ENCODE peak calls at places on chromosomes 12 and 14, in five cellular contexts. N, S, H, R and F are unnamed samples.

GRCh38 chr12:92740421-92740820 is 37.6 kb downstream of the PLEKHG7 start:
- DNase-seq in S (no peak), H (no peak), R (no peak), N (no peak), F (no peak)

GRCh38 chr14:105151838-105152793 is 16.5 kb downstream of the JAG2 start:
- DNase-seq in R (no peak), N (no peak), H (no peak), S (no peak), F (no peak)

GRCh38 chr12:121964813-121965643 is 46.6 kb downstream of the CFAP251 start:
- DNase-seq in N (peak), H (no peak), R (no peak), S (no peak), F (no peak)

GRCh38 chr12:125092872-125093680 is 27.8 kb downstream of the AACS start:
- DNase-seq in R (peak), S (no peak), H (peak), N (peak), F (no peak)

GRCh38 chr14:100692859-100693558 is 33.7 kb upstream of the DLK1 start:
- DNase-seq in H (no peak), S (no peak), R (peak), N (peak), F (peak)

GRCh38 chr14:23514009-23514962 is 37.3 kb downstream of the ZFHX2 start:
- DNase-seq in H (no peak), S (no peak), N (no peak), R (no peak), F (no peak)

GRCh38 chr12:48489012-48489411 is 6.7 kb downstream of the C12orf54 start:
- DNase-seq in H (no peak), N (peak), R (no peak), S (peak), F (no peak)

GRCh38 chr14:23559010-23559920 is 3.2 kb downstream of the THTPA start:
- DNase-seq in R (peak), H (peak), N (peak), S (no peak), F (peak)

GRCh38 chr12:47349770-47350408 is 270.1 kb upstream of the AMIGO2 start:
- DNase-seq in R (no peak), N (peak), S (no peak), H (no peak), F (no peak)

GRCh38 chr12:51181558-51181957 is 8.6 kb upstream of the TFCP2 start:
- DNase-seq in S (no peak), H (no peak), R (no peak), N (no peak), F (no peak)

GRCh38 chr12:91769736-91770135 is 375.9 kb downstream of the BTG1 start:
- DNase-seq in R (no peak), H (no peak), S (no peak), N (no peak), F (no peak)

GRCh38 chr12:26122681-26123481 is 2.0 kb downstream of the BHLHE41 start:
- DNase-seq in S (no peak), N (peak), H (no peak), R (no peak), F (peak)

GRCh38 chr12:10339441-10339840 is 31.8 kb downstream of the KLRD1 start:
- DNase-seq in S (no peak), N (no peak), R (no peak), H (no peak), F (peak)

GRCh38 chr14:77314043-77314442 is 6.6 kb downstream of the POMT2 start:
- DNase-seq in S (no peak), R (no peak), H (no peak), N (peak), F (no peak)

GRCh38 chr12:115983226-115983798 is 294.2 kb downstream of the MED13L start:
- DNase-seq in N (no peak), S (no peak), H (no peak), R (peak), F (peak)

GRCh38 chr12:67593041-67593870 is 55.3 kb upstream of the DYRK2 start:
- DNase-seq in N (peak), H (no peak), S (no peak), R (no peak), F (peak)

GRCh38 chr12:132222096-132222807 is 78.0 kb downstream of the NOC4L start:
- DNase-seq in R (peak), S (peak), N (peak), H (no peak), F (peak)

GRCh38 chr14:43172899-43173548 is 1334.1 kb downstream of the FSCB start:
- DNase-seq in R (peak), S (no peak), N (no peak), H (no peak), F (no peak)

GRCh38 chr12:53806689-53807088 is 54.9 kb upstream of the CISTR start:
- DNase-seq in R (no peak), S (no peak), N (peak), H (no peak), F (no peak)

GRCh38 chr12:57754411-57755193 is at the start of gene MARCHF9:
- DNase-seq in N (no peak), H (peak), R (no peak), S (no peak), F (peak)

GRCh38 chr14:94158239-94158888 is 15.8 kb upstream of the PPP4R4 start:
- DNase-seq in H (no peak), N (no peak), S (no peak), R (no peak), F (no peak)

GRCh38 chr14:91548145-91548544 is 38.0 kb upstream of the PPP4R3A start:
- DNase-seq in S (no peak), H (no peak), N (no peak), R (no peak), F (no peak)

GRCh38 chr14:21097616-21098133 is 780 bp downstream of the ZNF219 start:
- DNase-seq in R (no peak), S (no peak), N (no peak), H (no peak), F (no peak)

GRCh38 chr14:96267916-96268315 is 11.9 kb downstream of the BDKRB1 start:
- DNase-seq in N (peak), H (no peak), S (no peak), R (no peak), F (no peak)

GRCh38 chr14:88551936-88552565 is 2.8 kb downstream of the PTPN21 start:
- DNase-seq in H (no peak), R (no peak), S (no peak), N (peak), F (no peak)

GRCh38 chr12:18141583-18141982 is 51.6 kb upstream of the RERGL start:
- DNase-seq in N (no peak), R (no peak), S (no peak), H (no peak), F (no peak)

GRCh38 chr12:48542300-48542928 is 17.0 kb downstream of the OR8S1 start:
- DNase-seq in S (no peak), H (peak), R (peak), N (peak), F (peak)

GRCh38 chr12:11016937-11017336 is 5.5 kb downstream of the TAS2R19 start:
- DNase-seq in S (no peak), H (no peak), R (no peak), N (no peak), F (no peak)

GRCh38 chr12:70265132-70265531 is 21.9 kb downstream of the CNOT2 start:
- DNase-seq in S (no peak), H (no peak), N (no peak), R (no peak), F (no peak)

GRCh38 chr14:67485501-67486095 is 2.9 kb downstream of the TMEM229B start:
- DNase-seq in R (no peak), H (no peak), S (no peak), N (no peak), F (no peak)

GRCh38 chr12:26150737-26151450 is 26.1 kb upstream of the BHLHE41 start:
- DNase-seq in R (no peak), N (peak), H (no peak), S (no peak), F (no peak)

GRCh38 chr14:79643132-79643531 is 568.2 kb downstream of the DIO2 start:
- DNase-seq in H (no peak), N (no peak), R (no peak), S (no peak), F (no peak)

GRCh38 chr14:28300356-28300755 is 466.2 kb upstream of the FOXG1 start:
- DNase-seq in N (no peak), H (no peak), R (no peak), S (no peak), F (no peak)

GRCh38 chr14:28299227-28299626 is 467.4 kb upstream of the FOXG1 start:
- DNase-seq in R (no peak), H (no peak), S (no peak), N (no peak), F (no peak)

GRCh38 chr14:28297559-28297958 is 469.0 kb upstream of the FOXG1 start:
- DNase-seq in H (no peak), R (no peak), S (no peak), N (no peak), F (no peak)

GRCh38 chr14:28298156-28298555 is 468.4 kb upstream of the FOXG1 start:
- DNase-seq in R (no peak), N (no peak), S (no peak), H (no peak), F (no peak)

GRCh38 chr14:28294834-28295440 is 471.6 kb upstream of the FOXG1 start:
- DNase-seq in S (no peak), R (peak), N (no peak), H (no peak), F (no peak)
- TF ChIP-seq CTCF in S (no peak), R (peak), N (no peak), H (no peak), F (peak)

GRCh38 chr14:73786942-73787759 is 64.5 kb upstream of the PTGR2 start:
- DNase-seq in S (no peak), H (peak), R (no peak), N (peak), F (no peak)

GRCh38 chr14:73792476-73792875 is 59.2 kb upstream of the PTGR2 start:
- DNase-seq in S (no peak), N (no peak), R (no peak), H (no peak), F (no peak)

GRCh38 chr14:73788871-73789590 is 62.6 kb upstream of the PTGR2 start:
- DNase-seq in S (no peak), H (no peak), R (no peak), N (no peak), F (no peak)

GRCh38 chr14:73787760-73788508 is 63.7 kb upstream of the PTGR2 start:
- DNase-seq in R (no peak), H (no peak), S (no peak), N (peak), F (no peak)

GRCh38 chr14:73789996-73790581 is 61.5 kb upstream of the PTGR2 start:
- DNase-seq in H (no peak), R (no peak), S (no peak), N (peak), F (no peak)
- TF ChIP-seq POLR2A in H (no peak), R (no peak), S (no peak), N (peak), F (no peak)

GRCh38 chr12:6056406-6057211 is 67.9 kb downstream of the VWF start:
- DNase-seq in H (peak), S (no peak), N (no peak), R (peak), F (no peak)
- TF ChIP-seq BHLHE40 in H (no peak), S (no peak), N (no peak), R (no peak), F (no peak)

GRCh38 chr12:122995503-122996187 is 15.2 kb downstream of the ARL6IP4 start:
- DNase-seq in R (no peak), N (no peak), H (no peak), S (no peak), F (no peak)

GRCh38 chr12:122996188-122996601 is 15.7 kb downstream of the ARL6IP4 start:
- DNase-seq in R (no peak), H (no peak), N (no peak), S (no peak), F (no peak)

GRCh38 chr12:122998316-122998715 is 17.8 kb downstream of the ARL6IP4 start:
- DNase-seq in R (no peak), S (no peak), N (no peak), H (no peak), F (no peak)

GRCh38 chr12:122997343-122998250 is 17.1 kb downstream of the ARL6IP4 start:
- DNase-seq in N (no peak), S (no peak), H (no peak), R (no peak), F (no peak)

GRCh38 chr12:122996621-122997342 is 16.3 kb downstream of the ARL6IP4 start:
- DNase-seq in H (no peak), S (no peak), N (no peak), R (no peak), F (no peak)
- TF ChIP-seq CTCF in H (no peak), S (no peak), N (no peak), R (no peak), F (no peak)

DNA sequence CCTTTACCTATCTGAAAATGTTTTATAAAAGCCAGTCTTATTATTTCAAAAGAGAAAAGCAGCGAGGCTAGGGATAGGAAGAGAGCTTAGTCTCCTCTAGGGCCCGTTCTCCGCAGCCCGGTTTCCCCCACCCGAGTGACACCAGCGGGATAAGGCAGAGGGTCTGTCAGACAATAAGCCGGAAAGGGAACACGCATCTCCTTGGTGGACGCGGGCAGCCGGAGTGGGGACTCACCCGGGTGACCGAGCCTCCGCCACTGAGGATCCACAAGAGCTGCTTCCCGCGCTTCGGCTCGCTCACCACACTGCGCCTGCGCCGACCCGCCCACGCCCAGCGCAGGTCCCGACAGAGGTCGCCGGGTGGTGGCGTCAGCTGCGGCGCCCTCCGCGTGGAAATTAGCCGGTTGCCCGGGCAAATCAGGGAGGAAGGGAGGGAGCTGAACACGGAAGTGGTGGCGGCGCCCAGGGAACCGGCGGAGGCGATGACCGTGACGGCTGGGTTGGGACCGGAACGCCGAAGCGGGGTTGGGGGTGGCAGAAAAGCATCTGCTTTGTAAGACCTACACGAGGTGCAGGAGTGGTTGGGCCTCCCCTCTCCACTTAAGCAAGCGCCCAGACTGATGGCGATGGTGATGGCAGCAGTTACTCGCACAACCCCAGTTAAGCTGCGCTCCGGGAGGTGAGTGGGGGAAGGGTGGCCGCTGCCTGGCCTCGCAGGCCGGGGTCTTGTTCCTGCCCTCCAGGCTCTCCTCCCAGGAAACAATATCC is at the start of the genes SOCS4 and WDHD1:
- DNase-seq in H (peak), S (peak), R (peak), N (peak), F (peak)
- TF ChIP-seq POLR2A in H (peak), S (peak), R (peak), N (peak), F (peak)

DNA sequence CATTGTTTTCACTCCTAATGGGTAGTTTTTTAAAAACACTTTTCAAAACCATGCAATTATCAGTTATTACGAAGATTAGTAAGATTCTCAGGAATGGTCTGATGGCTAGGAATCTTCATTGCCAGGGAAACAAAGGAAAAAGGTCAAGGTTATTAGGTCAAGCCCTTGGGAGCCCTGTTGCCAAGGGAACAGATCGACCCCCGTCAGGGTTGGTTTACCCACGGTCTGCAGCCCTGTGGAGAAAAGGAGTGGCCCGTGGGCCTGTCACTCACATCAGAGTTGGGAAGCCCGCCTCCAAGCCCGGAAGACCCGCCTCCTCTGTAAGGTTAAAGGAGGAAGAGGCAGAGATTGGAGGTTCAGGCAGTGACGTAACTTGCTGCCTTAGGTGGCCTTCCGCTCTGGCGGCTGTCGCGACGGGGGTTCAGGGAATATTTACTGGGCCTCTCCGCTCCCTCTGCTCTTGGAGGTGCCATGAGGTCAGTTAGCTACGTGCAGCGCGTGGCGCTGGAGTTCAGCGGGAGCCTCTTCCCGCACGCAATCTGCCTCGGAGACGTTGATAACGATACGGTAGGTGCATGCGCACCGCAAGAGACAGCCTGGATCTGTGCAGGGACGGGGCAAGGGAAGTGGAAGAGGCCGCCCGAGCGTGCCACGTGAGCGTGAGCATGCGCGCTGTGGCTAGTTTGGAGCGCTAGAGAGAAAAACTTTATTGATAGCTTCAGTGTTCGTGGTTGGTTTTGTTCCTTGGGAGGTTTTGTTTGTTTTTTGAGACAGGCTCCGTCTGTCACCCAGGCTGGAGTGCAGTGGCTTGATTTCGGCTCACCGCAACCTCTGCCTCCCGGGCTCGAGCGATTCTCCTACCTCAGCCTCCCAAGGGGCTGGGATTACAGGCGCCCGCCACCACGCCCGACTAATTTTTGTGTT is at the start of gene ITFG2:
- DNase-seq in N (peak), R (peak), S (peak), H (peak), F (peak)
- TF ChIP-seq BHLHE40 in N (peak), R (peak), S (peak), H (peak), F (peak)

GRCh38 chr12:30989754-30990153 is 63.2 kb downstream of the TSPAN11 start:
- DNase-seq in S (no peak), R (peak), H (peak), N (no peak), F (peak)
- TF ChIP-seq CTCF in S (peak), R (peak), H (peak), N (no peak), F (peak)